ENCODE peak calls at places on chromosomes 4 and X, in ten cellular contexts. One of them, this sample, is unnamed.
A peak's percentile ranks its signal among the peaks of the same experiment; 100 is the strongest.

GRCh38 chrX:97026406-97026805 is 142.7 kb downstream of the RPA4 start:
- DNase-seq in stimulated activated CD4-positive, alpha-beta T cell treated with anti-CD3 and anti-CD28 coated beads, Interleukin-4, amount 100 ng/mL, for 48 hours: no peak
- DNase-seq in Karpas-422: no peak
- DNase-seq in foreskin fibroblast: no peak
- DNase-seq in anterior cingulate cortex: no peak
- DNase-seq in HT1080: peak; percentile 1
- DNase-seq in activated CD4-positive, alpha-beta T cell treated with anti-CD3 and anti-CD28 coated beads, Interleukin-2, amount 10 ng/mL, durations not matched to agents 24 days and 14 days: no peak
- DNase-seq in GM13977: no peak
- DNase-seq in Calu3: no peak
- DNase-seq in neural progenitor cell: peak; percentile 72
- DNase-seq in this sample: no peak

GRCh38 chr4:112381996-112382692 is 85.0 kb downstream of the ALPK1 start:
- DNase-seq in Karpas-422: no peak
- DNase-seq in foreskin fibroblast: no peak
- DNase-seq in Calu3: no peak
- DNase-seq in neural progenitor cell: peak; percentile 37
- DNase-seq in anterior cingulate cortex: no peak
- DNase-seq in stimulated activated CD4-positive, alpha-beta T cell treated with anti-CD3 and anti-CD28 coated beads, Interleukin-4, amount 100 ng/mL, for 48 hours: no peak
- DNase-seq in activated CD4-positive, alpha-beta T cell treated with anti-CD3 and anti-CD28 coated beads, Interleukin-2, amount 10 ng/mL, durations not matched to agents 24 days and 14 days: no peak
- DNase-seq in HT1080: no peak
- DNase-seq in GM13977: no peak
- DNase-seq in this sample: no peak

GRCh38 chr4:163679189-163679588 is 184.7 kb downstream of the TMA16 start:
- DNase-seq in Calu3: peak; percentile 6
- DNase-seq in stimulated activated CD4-positive, alpha-beta T cell treated with anti-CD3 and anti-CD28 coated beads, Interleukin-4, amount 100 ng/mL, for 48 hours: no peak
- DNase-seq in GM13977: no peak
- DNase-seq in activated CD4-positive, alpha-beta T cell treated with anti-CD3 and anti-CD28 coated beads, Interleukin-2, amount 10 ng/mL, durations not matched to agents 24 days and 14 days: no peak
- DNase-seq in foreskin fibroblast: no peak
- DNase-seq in anterior cingulate cortex: no peak
- DNase-seq in HT1080: peak; percentile 67
- DNase-seq in neural progenitor cell: peak; percentile 18
- DNase-seq in Karpas-422: peak; percentile 75
- DNase-seq in this sample: no peak

GRCh38 chr4:37244583-37245390 is at the start of gene NWD2:
- DNase-seq in neural progenitor cell: peak; percentile 74
- DNase-seq in foreskin fibroblast: no peak
- DNase-seq in stimulated activated CD4-positive, alpha-beta T cell treated with anti-CD3 and anti-CD28 coated beads, Interleukin-4, amount 100 ng/mL, for 48 hours: no peak
- DNase-seq in Karpas-422: no peak
- DNase-seq in HT1080: no peak
- DNase-seq in anterior cingulate cortex: no peak
- DNase-seq in activated CD4-positive, alpha-beta T cell treated with anti-CD3 and anti-CD28 coated beads, Interleukin-2, amount 10 ng/mL, durations not matched to agents 24 days and 14 days: no peak
- DNase-seq in GM13977: peak; percentile 45
- DNase-seq in Calu3: peak; percentile 51
- DNase-seq in this sample: peak; percentile 69

GRCh38 chrX:49710744-49711319 is 15.0 kb upstream of the PAGE1 start:
- DNase-seq in HT1080: no peak
- DNase-seq in activated CD4-positive, alpha-beta T cell treated with anti-CD3 and anti-CD28 coated beads, Interleukin-2, amount 10 ng/mL, durations not matched to agents 24 days and 14 days: no peak
- DNase-seq in Karpas-422: no peak
- DNase-seq in anterior cingulate cortex: no peak
- DNase-seq in Calu3: no peak
- DNase-seq in GM13977: no peak
- DNase-seq in stimulated activated CD4-positive, alpha-beta T cell treated with anti-CD3 and anti-CD28 coated beads, Interleukin-4, amount 100 ng/mL, for 48 hours: no peak
- DNase-seq in foreskin fibroblast: no peak
- DNase-seq in neural progenitor cell: peak; percentile 59
- DNase-seq in this sample: no peak

GRCh38 chr4:8371251-8371995 is 69.1 kb downstream of the ACOX3 start:
- DNase-seq in stimulated activated CD4-positive, alpha-beta T cell treated with anti-CD3 and anti-CD28 coated beads, Interleukin-4, amount 100 ng/mL, for 48 hours: no peak
- DNase-seq in Karpas-422: no peak
- DNase-seq in Calu3: no peak
- DNase-seq in activated CD4-positive, alpha-beta T cell treated with anti-CD3 and anti-CD28 coated beads, Interleukin-2, amount 10 ng/mL, durations not matched to agents 24 days and 14 days: no peak
- DNase-seq in anterior cingulate cortex: no peak
- DNase-seq in foreskin fibroblast: no peak
- DNase-seq in neural progenitor cell: no peak
- DNase-seq in HT1080: no peak
- DNase-seq in GM13977: no peak
- DNase-seq in this sample: no peak

GRCh38 chrX:101287402-101287801 is 3.7 kb downstream of the TAF7L start:
- DNase-seq in Karpas-422: peak; percentile 74
- DNase-seq in Calu3: peak; percentile 33
- DNase-seq in anterior cingulate cortex: no peak
- DNase-seq in stimulated activated CD4-positive, alpha-beta T cell treated with anti-CD3 and anti-CD28 coated beads, Interleukin-4, amount 100 ng/mL, for 48 hours: no peak
- DNase-seq in activated CD4-positive, alpha-beta T cell treated with anti-CD3 and anti-CD28 coated beads, Interleukin-2, amount 10 ng/mL, durations not matched to agents 24 days and 14 days: peak; percentile 71
- DNase-seq in HT1080: peak; percentile 42
- DNase-seq in neural progenitor cell: peak; percentile 46
- DNase-seq in foreskin fibroblast: peak; percentile 62
- DNase-seq in GM13977: peak; percentile 57
- DNase-seq in this sample: no peak

GRCh38 chr4:187268940-187269339 is 545.3 kb upstream of the FAT1 start:
- DNase-seq in stimulated activated CD4-positive, alpha-beta T cell treated with anti-CD3 and anti-CD28 coated beads, Interleukin-4, amount 100 ng/mL, for 48 hours: no peak
- DNase-seq in anterior cingulate cortex: no peak
- DNase-seq in GM13977: no peak
- DNase-seq in neural progenitor cell: no peak
- DNase-seq in activated CD4-positive, alpha-beta T cell treated with anti-CD3 and anti-CD28 coated beads, Interleukin-2, amount 10 ng/mL, durations not matched to agents 24 days and 14 days: no peak
- DNase-seq in Karpas-422: no peak
- DNase-seq in foreskin fibroblast: peak; percentile 2
- DNase-seq in Calu3: no peak
- DNase-seq in HT1080: no peak
- DNase-seq in this sample: no peak

GRCh38 chr4:165972747-165973146 is 99.7 kb downstream of the TLL1 start:
- DNase-seq in activated CD4-positive, alpha-beta T cell treated with anti-CD3 and anti-CD28 coated beads, Interleukin-2, amount 10 ng/mL, durations not matched to agents 24 days and 14 days: no peak
- DNase-seq in anterior cingulate cortex: no peak
- DNase-seq in Karpas-422: no peak
- DNase-seq in Calu3: no peak
- DNase-seq in stimulated activated CD4-positive, alpha-beta T cell treated with anti-CD3 and anti-CD28 coated beads, Interleukin-4, amount 100 ng/mL, for 48 hours: no peak
- DNase-seq in neural progenitor cell: no peak
- DNase-seq in foreskin fibroblast: peak; percentile 9
- DNase-seq in HT1080: peak; percentile 10
- DNase-seq in GM13977: no peak
- DNase-seq in this sample: no peak

GRCh38 chr4:171378323-171378722 is 434.9 kb upstream of the GALNTL6 start:
- DNase-seq in activated CD4-positive, alpha-beta T cell treated with anti-CD3 and anti-CD28 coated beads, Interleukin-2, amount 10 ng/mL, durations not matched to agents 24 days and 14 days: no peak
- DNase-seq in GM13977: no peak
- DNase-seq in neural progenitor cell: no peak
- DNase-seq in Calu3: no peak
- DNase-seq in anterior cingulate cortex: no peak
- DNase-seq in HT1080: peak; percentile 63
- DNase-seq in foreskin fibroblast: no peak
- DNase-seq in stimulated activated CD4-positive, alpha-beta T cell treated with anti-CD3 and anti-CD28 coated beads, Interleukin-4, amount 100 ng/mL, for 48 hours: no peak
- DNase-seq in Karpas-422: no peak
- DNase-seq in this sample: no peak

This sample was measured in nephron progenitor cell.